ENCODE peak calls at places on chromosomes 16 and 17, in six cellular contexts. One of them, this sample, is unnamed.

GRCh38 chr17:45334231-45334630 is 17.4 kb upstream of the MAP3K14 start:
- DNase-seq in HFF-Myc: no peak
- DNase-seq in hepatocyte: no peak
- DNase-seq in IMR-90: no peak
- DNase-seq in fibroblast of mammary gland: no peak
- DNase-seq in uterus: peak; percentile 4
- DNase-seq in this sample: no peak

GRCh38 chr16:72508196-72508595 is 336.2 kb upstream of the PMFBP1 start:
- DNase-seq in hepatocyte: no peak
- DNase-seq in IMR-90: peak; percentile 54
- DNase-seq in uterus: no peak
- DNase-seq in fibroblast of mammary gland: peak; percentile 56
- DNase-seq in HFF-Myc: no peak
- DNase-seq in this sample: no peak

GRCh38 chr17:40099627-40100418 is 566 bp downstream of the NR1D1 start:
- DNase-seq in fibroblast of mammary gland: no peak
- DNase-seq in HFF-Myc: no peak
- DNase-seq in uterus: no peak
- DNase-seq in IMR-90: no peak
- DNase-seq in hepatocyte: no peak
- DNase-seq in this sample: peak; percentile 38

GRCh38 chr17:8964801-8965393 is 610 bp downstream of the PIK3R5 start:
- DNase-seq in fibroblast of mammary gland: no peak
- DNase-seq in IMR-90: no peak
- DNase-seq in HFF-Myc: no peak
- DNase-seq in uterus: no peak
- DNase-seq in hepatocyte: no peak
- DNase-seq in this sample: no peak

GRCh38 chr16:9378876-9379275 is 287.4 kb downstream of the HAPSTR1 start:
- DNase-seq in hepatocyte: no peak
- DNase-seq in IMR-90: no peak
- DNase-seq in HFF-Myc: no peak
- DNase-seq in fibroblast of mammary gland: no peak
- DNase-seq in uterus: no peak
- DNase-seq in this sample: no peak

GRCh38 chr17:74335529-74336062 is 9.6 kb downstream of the KIF19 start:
- DNase-seq in hepatocyte: no peak
- DNase-seq in IMR-90: no peak
- DNase-seq in uterus: no peak
- DNase-seq in HFF-Myc: no peak
- DNase-seq in fibroblast of mammary gland: no peak
- DNase-seq in this sample: no peak

GRCh38 chr16:19179890-19180490 is 11.9 kb downstream of the SYT17 start:
- DNase-seq in IMR-90: peak; percentile 33
- DNase-seq in HFF-Myc: no peak
- DNase-seq in fibroblast of mammary gland: peak; percentile 51
- DNase-seq in uterus: no peak
- DNase-seq in hepatocyte: peak; percentile 54
- DNase-seq in this sample: peak; percentile 66

GRCh38 chr17:39606434-39607056 is 1.2 kb downstream of the NEUROD2 start:
- DNase-seq in HFF-Myc: no peak
- DNase-seq in IMR-90: no peak
- DNase-seq in uterus: no peak
- DNase-seq in hepatocyte: no peak
- DNase-seq in fibroblast of mammary gland: no peak
- DNase-seq in this sample: no peak

GRCh38 chr16:1054660-1055556 is 17.6 kb upstream of the SSTR5 start:
- DNase-seq in HFF-Myc: no peak
- DNase-seq in hepatocyte: peak; percentile 85
- DNase-seq in uterus: no peak
- DNase-seq in fibroblast of mammary gland: peak; percentile 42
- DNase-seq in IMR-90: peak; percentile 29
- DNase-seq in this sample: peak; percentile 50

GRCh38 chr16:87207509-87207908 is 109.7 kb downstream of the C16orf95 start:
- DNase-seq in HFF-Myc: peak; percentile 52
- DNase-seq in hepatocyte: no peak
- DNase-seq in uterus: no peak
- DNase-seq in IMR-90: peak; percentile 81
- DNase-seq in fibroblast of mammary gland: peak; percentile 91
- DNase-seq in this sample: peak; percentile 26

GRCh38 chr16:87210949-87211348 is 106.2 kb downstream of the C16orf95 start:
- DNase-seq in fibroblast of mammary gland: peak; percentile 71
- DNase-seq in hepatocyte: no peak
- DNase-seq in uterus: no peak
- DNase-seq in IMR-90: peak; percentile 45
- DNase-seq in HFF-Myc: no peak
- DNase-seq in this sample: no peak

GRCh38 chr16:87207965-87208364 is 109.2 kb downstream of the C16orf95 start:
- DNase-seq in fibroblast of mammary gland: peak; percentile 59
- DNase-seq in uterus: no peak
- DNase-seq in hepatocyte: no peak
- DNase-seq in IMR-90: no peak
- DNase-seq in HFF-Myc: no peak
- DNase-seq in this sample: no peak

GRCh38 chr16:87212026-87212425 is 105.2 kb downstream of the C16orf95 start:
- DNase-seq in HFF-Myc: no peak
- DNase-seq in hepatocyte: no peak
- DNase-seq in fibroblast of mammary gland: peak; percentile 85
- DNase-seq in IMR-90: peak; percentile 30
- DNase-seq in uterus: no peak
- DNase-seq in this sample: no peak

DNA sequence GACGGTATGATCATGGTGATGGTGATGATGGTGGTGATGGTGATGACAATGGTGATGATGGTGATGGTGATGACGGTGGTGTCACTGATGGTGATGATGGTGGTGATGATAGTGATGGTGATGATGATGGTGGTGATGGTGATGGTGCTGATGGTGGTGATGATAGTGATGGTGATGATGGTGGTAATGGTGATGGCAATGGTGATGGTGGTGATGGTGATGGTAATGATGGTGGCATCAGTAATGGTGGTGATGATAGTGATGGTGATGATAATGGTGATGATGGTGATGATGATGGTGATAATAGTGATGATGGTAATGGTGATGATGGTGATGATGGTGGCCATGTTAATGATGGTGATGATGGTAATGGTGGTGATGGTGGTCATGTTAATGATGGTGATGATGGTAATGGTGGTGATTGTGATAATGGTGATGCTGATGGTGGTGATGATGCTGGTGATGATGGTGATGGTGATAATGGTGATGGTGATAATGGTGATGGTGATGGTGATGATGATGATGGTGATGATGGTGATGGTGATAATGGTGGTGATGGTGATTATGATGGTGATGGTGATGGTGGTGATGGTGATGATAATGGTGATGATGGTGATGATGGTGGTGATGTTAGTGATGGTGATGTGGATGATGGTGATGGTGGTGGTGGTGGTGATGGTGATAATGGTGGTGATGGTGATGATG is 107.2 kb downstream of the C16orf95 start:
- DNase-seq in uterus: no peak
- DNase-seq in IMR-90: no peak
- DNase-seq in HFF-Myc: no peak
- DNase-seq in fibroblast of mammary gland: no peak
- DNase-seq in hepatocyte: no peak
- DNase-seq in this sample: no peak
- TF ChIP-seq CTCF in uterus: no peak
- TF ChIP-seq CTCF in IMR-90: no peak
- TF ChIP-seq CTCF in HFF-Myc: no peak
- TF ChIP-seq CTCF in fibroblast of mammary gland: no peak
- TF ChIP-seq CTCF in hepatocyte: no peak
- TF ChIP-seq CTCF in this sample: no peak

GRCh38 chr17:59561042-59561441 is 4.4 kb upstream of the DHX40 start:
- DNase-seq in HFF-Myc: no peak
- DNase-seq in IMR-90: peak; percentile 3
- DNase-seq in uterus: no peak
- DNase-seq in hepatocyte: peak; percentile 7
- DNase-seq in fibroblast of mammary gland: peak; percentile 34
- DNase-seq in this sample: no peak
- TF ChIP-seq CTCF in HFF-Myc: peak; percentile 39
- TF ChIP-seq CTCF in IMR-90: peak; percentile 25
- TF ChIP-seq CTCF in uterus: no peak
- TF ChIP-seq CTCF in hepatocyte: no peak
- TF ChIP-seq CTCF in fibroblast of mammary gland: peak; percentile 42
- TF ChIP-seq CTCF in this sample: no peak

DNA sequence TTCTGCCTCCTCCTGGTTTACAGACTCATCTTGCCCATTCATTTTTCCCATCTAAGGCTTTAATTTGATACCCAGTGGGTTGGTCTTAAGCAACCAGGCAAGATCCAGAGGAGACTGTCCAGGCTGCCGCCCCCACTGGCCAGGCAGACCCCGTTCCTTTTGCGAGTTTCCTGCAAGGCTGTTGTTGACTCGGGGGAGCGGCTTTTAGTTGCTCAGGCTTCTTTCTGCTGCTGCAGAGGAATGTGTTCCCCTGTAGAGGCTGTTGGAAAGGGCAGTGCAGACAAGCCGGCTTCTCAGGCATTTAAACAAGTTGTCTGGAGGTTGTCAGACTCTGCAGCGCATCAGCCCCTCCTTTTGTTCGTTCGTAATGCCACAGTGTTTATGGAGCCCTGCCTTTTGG is 231.2 kb downstream of the PRKCA start:
- DNase-seq in IMR-90: peak; percentile 73
- DNase-seq in uterus: peak; percentile 56
- DNase-seq in hepatocyte: peak; percentile 74
- DNase-seq in fibroblast of mammary gland: peak; percentile 51
- DNase-seq in HFF-Myc: no peak
- DNase-seq in this sample: no peak
- TF ChIP-seq CTCF in IMR-90: peak; percentile 27
- TF ChIP-seq CTCF in uterus: no peak
- TF ChIP-seq CTCF in hepatocyte: peak; percentile 14
- TF ChIP-seq CTCF in fibroblast of mammary gland: no peak
- TF ChIP-seq CTCF in HFF-Myc: no peak
- TF ChIP-seq CTCF in this sample: no peak

GRCh38 chr17:36460265-36460937 is 26.1 kb upstream of the ZNHIT3 start:
- DNase-seq in fibroblast of mammary gland: no peak
- DNase-seq in HFF-Myc: no peak
- DNase-seq in hepatocyte: no peak
- DNase-seq in IMR-90: no peak
- DNase-seq in uterus: no peak
- DNase-seq in this sample: no peak
- TF ChIP-seq CTCF in fibroblast of mammary gland: no peak
- TF ChIP-seq CTCF in HFF-Myc: no peak
- TF ChIP-seq CTCF in hepatocyte: no peak
- TF ChIP-seq CTCF in IMR-90: no peak
- TF ChIP-seq CTCF in uterus: no peak
- TF ChIP-seq CTCF in this sample: no peak

DNA sequence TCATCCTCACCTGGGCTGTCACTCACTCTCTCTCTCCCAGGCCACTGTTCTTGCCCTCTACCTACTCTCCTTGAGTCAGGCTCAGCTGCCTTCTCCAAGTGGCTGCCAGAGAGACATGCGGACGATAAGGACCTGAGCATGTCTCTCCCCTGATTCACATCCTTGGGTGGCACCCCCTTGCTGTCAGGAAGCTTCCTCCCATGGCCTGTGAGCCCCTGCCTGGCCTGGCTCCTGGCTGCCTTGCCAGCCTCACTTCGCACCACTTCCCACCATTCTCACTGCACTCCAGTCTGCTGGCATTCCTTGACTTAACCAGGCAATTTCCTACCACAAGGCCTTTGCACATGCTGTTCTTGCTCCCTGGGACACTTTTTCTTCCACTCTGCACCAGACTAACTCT is 2.7 kb upstream of the ALDH3A1 start:
- DNase-seq in HFF-Myc: no peak
- DNase-seq in fibroblast of mammary gland: no peak
- DNase-seq in uterus: no peak
- DNase-seq in hepatocyte: no peak
- DNase-seq in IMR-90: no peak
- DNase-seq in this sample: peak; percentile 31
- TF ChIP-seq CTCF in HFF-Myc: no peak
- TF ChIP-seq CTCF in fibroblast of mammary gland: no peak
- TF ChIP-seq CTCF in uterus: no peak
- TF ChIP-seq CTCF in hepatocyte: no peak
- TF ChIP-seq CTCF in IMR-90: no peak
- TF ChIP-seq CTCF in this sample: no peak

GRCh38 chr17:67995568-67996191 is 589 bp downstream of the C17orf58 start:
- DNase-seq in hepatocyte: peak; percentile 29
- DNase-seq in uterus: peak; percentile 31
- DNase-seq in fibroblast of mammary gland: peak; percentile 14
- DNase-seq in HFF-Myc: no peak
- DNase-seq in IMR-90: no peak
- DNase-seq in this sample: peak; percentile 11
- TF ChIP-seq CTCF in hepatocyte: no peak
- TF ChIP-seq CTCF in uterus: no peak
- TF ChIP-seq CTCF in fibroblast of mammary gland: no peak
- TF ChIP-seq CTCF in HFF-Myc: no peak
- TF ChIP-seq CTCF in IMR-90: no peak
- TF ChIP-seq CTCF in this sample: no peak

GRCh38 chr16:2205104-2205966 is at the start of gene MLST8:
- DNase-seq in HFF-Myc: peak; percentile 49
- DNase-seq in IMR-90: peak; percentile 80
- DNase-seq in uterus: peak; percentile 82
- DNase-seq in fibroblast of mammary gland: peak; percentile 81
- DNase-seq in hepatocyte: peak; percentile 94
- DNase-seq in this sample: peak; percentile 91
- TF ChIP-seq CTCF in HFF-Myc: no peak
- TF ChIP-seq CTCF in IMR-90: peak; percentile 14
- TF ChIP-seq CTCF in uterus: no peak
- TF ChIP-seq CTCF in fibroblast of mammary gland: no peak
- TF ChIP-seq CTCF in hepatocyte: peak; percentile 15
- TF ChIP-seq CTCF in this sample: no peak

This sample was measured in RWPE1.